ENCODE peak calls at places on chromosome 19, in six cellular contexts. P is right lobe of liver, S is gastrocnemius medialis, I is transverse colon, G is HCT116, R is body of pancreas. F is an unnamed sample.
A peak's percentile ranks its signal among the peaks of the same experiment; 100 is the strongest.

GRCh38 chr19:15438577-15438976 is 11.2 kb downstream of the WIZ start:
- DNase-seq in P (no peak), S (no peak), I (no peak), G (no peak), R (no peak), F (no peak)

GRCh38 chr19:13023666-13024065 is 28.4 kb downstream of the NFIX start:
- DNase-seq in P (no peak), S (no peak), I (no peak), G (no peak), R (no peak), F (no peak)

GRCh38 chr19:36032251-36033104 is at the start of gene CLIP3:
- DNase-seq in P (no peak), S (no peak), I (peak; percentile 45), G (no peak), R (peak; percentile 41), F (peak; percentile 87)

GRCh38 chr19:50414850-50415660 is 3.7 kb upstream of the SPIB start:
- DNase-seq in P (peak; percentile 70), S (peak; percentile 47), I (peak; percentile 83), G (peak; percentile 16), R (peak; percentile 70), F (peak; percentile 80)

GRCh38 chr19:16330811-16331690 is 6.4 kb downstream of the KLF2 start:
- DNase-seq in P (no peak), S (no peak), I (no peak), G (no peak), R (no peak), F (no peak)

GRCh38 chr19:4523306-4524110 is 5.2 kb upstream of the PLIN4 start:
- DNase-seq in P (peak; percentile 77), S (peak; percentile 35), I (peak; percentile 59), G (peak; percentile 29), R (peak; percentile 41), F (peak; percentile 34)

GRCh38 chr19:45794627-45795026 is 2.0 kb upstream of the DMWD start:
- DNase-seq in P (no peak), S (no peak), I (no peak), G (no peak), R (no peak), F (no peak)

GRCh38 chr19:30450101-30450500 is 77.9 kb downstream of the ZNF536 start:
- DNase-seq in P (no peak), S (no peak), I (peak; percentile 17), G (no peak), R (no peak), F (peak; percentile 51)

GRCh38 chr19:43562698-43563241 is 12.6 kb downstream of the XRCC1 start:
- DNase-seq in P (peak; percentile 63), S (peak; percentile 57), I (peak; percentile 73), G (no peak), R (peak; percentile 66), F (peak; percentile 90)

GRCh38 chr19:35495107-35496064 is 5.1 kb upstream of the KRTDAP start:
- DNase-seq in P (peak; percentile 71), S (peak; percentile 11), I (peak; percentile 59), G (peak; percentile 35), R (peak; percentile 68), F (peak; percentile 62)

GRCh38 chr19:6849876-6850275 is 37.5 kb upstream of the ADGRE1 start:
- DNase-seq in P (no peak), S (no peak), I (no peak), G (no peak), R (no peak), F (no peak)

GRCh38 chr19:46049597-46049996 is 8.8 kb upstream of the IGFL4 start:
- DNase-seq in P (no peak), S (no peak), I (no peak), G (no peak), R (no peak), F (no peak)

GRCh38 chr19:5335101-5335500 is 5.5 kb downstream of the PTPRS start:
- DNase-seq in P (no peak), S (no peak), I (no peak), G (no peak), R (no peak), F (no peak)

GRCh38 chr19:49142866-49143335 is 12.3 kb downstream of the HRC start:
- DNase-seq in P (peak; percentile 72), S (peak; percentile 91), I (peak; percentile 91), G (no peak), R (peak; percentile 93), F (peak; percentile 93)

GRCh38 chr19:15379996-15380647 is 535 bp upstream of the AKAP8 start:
- DNase-seq in P (peak; percentile 72), S (no peak), I (peak; percentile 80), G (peak; percentile 23), R (peak; percentile 58), F (peak; percentile 60)

GRCh38 chr19:30378701-30379100 is 6.5 kb downstream of the ZNF536 start:
- DNase-seq in P (peak; percentile 3), S (no peak), I (no peak), G (no peak), R (no peak), F (no peak)

GRCh38 chr19:51448011-51448744 is 10.1 kb downstream of the SIGLEC8 start:
- DNase-seq in P (no peak), S (no peak), I (no peak), G (no peak), R (no peak), F (no peak)

GRCh38 chr19:10087296-10088061 is 1.4 kb downstream of the SHFL start:
- DNase-seq in P (no peak), S (no peak), I (no peak), G (no peak), R (no peak), F (no peak)

GRCh38 chr19:16514383-16515019 is 18.3 kb downstream of the C19orf44 start:
- DNase-seq in P (no peak), S (no peak), I (no peak), G (no peak), R (no peak), F (no peak)

GRCh38 chr19:30609656-30610270 is 237.6 kb downstream of the ZNF536 start:
- DNase-seq in P (no peak), S (no peak), I (no peak), G (no peak), R (no peak), F (no peak)

DNA sequence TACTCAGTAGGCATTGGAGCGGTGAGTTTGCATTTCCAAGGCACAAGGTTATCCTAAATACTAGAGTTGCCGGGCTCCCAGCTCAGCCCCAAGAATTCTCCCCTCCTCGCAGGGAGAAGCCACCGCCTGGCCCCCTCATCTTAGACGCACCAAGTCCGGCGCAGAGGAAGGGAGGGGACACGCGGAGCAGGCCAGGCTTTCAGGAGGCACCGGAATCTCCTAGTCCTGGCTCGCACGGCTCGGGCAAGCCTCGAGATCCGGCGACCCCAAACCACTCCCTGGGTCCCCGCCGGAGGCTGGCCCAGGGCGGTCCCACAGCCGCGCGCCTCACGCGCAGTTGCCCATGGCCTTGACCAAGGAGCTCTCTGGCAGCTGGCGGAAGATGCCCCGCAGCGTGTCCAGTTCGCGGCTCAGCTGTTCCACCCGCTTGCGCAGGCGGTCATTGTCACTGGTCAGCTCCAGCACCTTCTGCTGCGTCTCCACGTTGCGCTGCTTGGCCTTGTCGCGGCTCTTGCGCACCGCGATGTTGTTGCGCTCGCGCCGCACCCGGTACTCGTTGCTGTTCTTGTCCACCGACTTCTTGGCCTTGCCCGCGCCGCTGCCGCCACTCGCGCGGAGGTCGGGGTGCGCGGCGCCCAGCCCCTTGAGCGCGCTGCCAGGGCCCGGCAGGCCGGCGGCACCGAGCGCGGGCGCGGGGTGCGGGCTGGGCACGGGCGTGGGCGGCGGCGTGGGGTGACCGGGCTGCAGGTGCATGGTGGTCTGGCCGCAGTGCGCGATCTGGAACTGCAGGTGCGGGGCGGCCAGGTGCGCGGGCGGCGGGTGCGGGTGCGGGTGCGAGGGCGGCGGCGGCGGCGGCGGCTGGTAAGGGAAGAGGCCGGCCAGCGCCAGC is 1.1 kb downstream of the CEBPA start:
- DNase-seq in P (peak; percentile 58), S (no peak), I (peak; percentile 27), G (no peak), R (peak; percentile 45), F (peak; percentile 69)
- H3K4me1 ChIP-seq in P (no peaks in the 10 kb centered on the region), S (peaks cover 22% of the 10 kb centered on the region), I (peaks cover 30% of the 10 kb centered on the region), G (peaks cover 28% of the 10 kb centered on the region), R (peaks cover 60% of the 10 kb centered on the region), F (peaks cover 13% of the 10 kb centered on the region)

GRCh38 chr19:42435316-42435715 is 7.4 kb downstream of the CXCL17 start:
- DNase-seq in P (no peak), S (no peak), I (no peak), G (no peak), R (no peak), F (no peak)
- TF ChIP-seq POLR2A in P (no peak), S (no peak), I (no peak), G (no peak), R (no peak), F (no peak)

GRCh38 chr19:18425515-18426415 is 6.6 kb downstream of the SSBP4 start:
- DNase-seq in P (no peak), S (no peak), I (peak; percentile 55), G (no peak), R (no peak), F (peak; percentile 82)
- TF ChIP-seq CTCF in P (no peak), S (no peak), I (no peak), G (no peak), R (no peak), F (no peak)

DNA sequence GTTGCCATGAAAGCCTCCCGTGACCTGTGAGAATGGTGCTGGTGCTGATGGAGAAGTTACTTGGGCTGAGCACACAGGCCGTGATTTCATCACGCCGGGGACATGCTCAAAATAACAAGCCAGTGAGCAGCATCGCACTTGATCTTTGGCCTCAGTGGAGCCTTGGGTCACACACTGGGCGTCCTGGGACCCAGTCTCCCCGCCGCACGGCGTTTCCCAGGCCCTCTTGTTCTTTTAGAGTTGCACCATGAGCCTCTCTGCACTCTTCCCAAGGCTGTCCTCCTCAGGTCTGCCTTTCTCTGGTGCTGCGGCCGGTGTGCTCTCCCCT is 9.5 kb upstream of the NDUFS7 start:
- DNase-seq in P (peak; percentile 68), S (peak; percentile 32), I (no peak), G (no peak), R (no peak), F (peak; percentile 64)
- H3K4me1 ChIP-seq in P (no peaks in the 10 kb centered on the region), S (no peaks in the 10 kb centered on the region), I (no peaks in the 10 kb centered on the region), G (no peaks in the 10 kb centered on the region), R (peaks cover 23% of the 10 kb centered on the region), F (peaks cover 14% of the 10 kb centered on the region)

F was measured in heart left ventricle.